ENCODE peak calls at places on chromosomes 2 and 18, in seven cellular contexts. U, F, Q, T, X, L and J are unnamed samples.
A peak's percentile ranks its signal among the peaks of the same experiment; 100 is the strongest.

GRCh38 chr2:43054367-43054766 is 172.0 kb downstream of the ZFP36L2 start:
- DNase-seq in U (no peak), F (no peak), Q (no peak), T (no peak), X (no peak), L (no peak), J (no peak)

GRCh38 chr18:9898792-9899549 is 13.2 kb downstream of the TXNDC2 start:
- DNase-seq in U (no peak), F (no peak), Q (no peak), T (peak; percentile 86), X (peak; percentile 92), L (peak; percentile 70), J (no peak)

GRCh38 chr2:141889788-141890187 is 241.0 kb downstream of the LRP1B start:
- DNase-seq in U (no peak), F (no peak), Q (no peak), T (no peak), X (no peak), L (no peak), J (no peak)

GRCh38 chr2:230060672-230061293 is 7.9 kb downstream of the SLC16A14 start:
- DNase-seq in U (no peak), F (no peak), Q (no peak), T (no peak), X (no peak), L (no peak), J (no peak)

GRCh38 chr18:74498712-74499629 is 2.8 kb downstream of the CNDP2 start:
- DNase-seq in U (peak; percentile 97), F (peak; percentile 54), Q (peak; percentile 76), T (peak; percentile 24), X (no peak), L (peak; percentile 22), J (peak; percentile 89)

GRCh38 chr18:58562999-58563667 is 65.8 kb downstream of the ALPK2 start:
- DNase-seq in U (no peak), F (no peak), Q (no peak), T (no peak), X (no peak), L (no peak), J (no peak)

GRCh38 chr2:196995757-196996314 is 69.3 kb upstream of the PGAP1 start:
- DNase-seq in U (no peak), F (no peak), Q (no peak), T (no peak), X (no peak), L (no peak), J (no peak)

GRCh38 chr2:69637923-69638322 is 5.6 kb downstream of the AAK1 start:
- DNase-seq in U (no peak), F (no peak), Q (no peak), T (no peak), X (no peak), L (no peak), J (no peak)

GRCh38 chr2:102141011-102141914 is 1.3 kb upstream of the IL1R1 start:
- DNase-seq in U (no peak), F (no peak), Q (no peak), T (no peak), X (no peak), L (no peak), J (peak; percentile 8)

GRCh38 chr2:233414777-233415570 is 60.7 kb downstream of the DGKD start:
- DNase-seq in U (no peak), F (no peak), Q (no peak), T (peak; percentile 85), X (no peak), L (peak; percentile 59), J (no peak)

GRCh38 chr2:168256448-168256847 is 9.1 kb upstream of the STK39 start:
- DNase-seq in U (peak; percentile 49), F (peak; percentile 62), Q (no peak), T (no peak), X (no peak), L (no peak), J (peak; percentile 64)

GRCh38 chr2:66437601-66438497 is 2.9 kb downstream of the MEIS1 start:
- DNase-seq in U (peak; percentile 23), F (peak; percentile 36), Q (no peak), T (no peak), X (no peak), L (no peak), J (no peak)

GRCh38 chr18:33470229-33470628 is 29.7 kb upstream of the CCDC178 start:
- DNase-seq in U (no peak), F (no peak), Q (no peak), T (no peak), X (no peak), L (no peak), J (no peak)

GRCh38 chr2:95525294-95526035 is 40.9 kb upstream of the TRIM43B start:
- DNase-seq in U (no peak), F (peak; percentile 48), Q (no peak), T (no peak), X (peak; percentile 45), L (no peak), J (peak; percentile 88)

GRCh38 chr18:7177131-7177744 is 53.7 kb upstream of the LRRC30 start:
- DNase-seq in U (peak; percentile 81), F (no peak), Q (no peak), T (peak; percentile 69), X (peak; percentile 64), L (peak; percentile 27), J (peak; percentile 44)

GRCh38 chr2:164599954-164600589 is 21.2 kb downstream of the GRB14 start:
- DNase-seq in U (no peak), F (peak; percentile 20), Q (no peak), T (peak; percentile 91), X (peak; percentile 96), L (peak; percentile 64), J (peak; percentile 29)

GRCh38 chr2:97673187-97673914 is 3.8 kb downstream of the C2orf92 start:
- DNase-seq in U (no peak), F (no peak), Q (no peak), T (no peak), X (no peak), L (no peak), J (no peak)

GRCh38 chr2:9941996-9942390 is 9.5 kb upstream of the GRHL1 start:
- DNase-seq in U (no peak), F (no peak), Q (no peak), T (no peak), X (no peak), L (no peak), J (no peak)